ENCODE peak calls at places on chromosomes 3 and 15, in seven cellular contexts. One of them, this sample, is unnamed. For H3K36me3 and H3K4me1, the result is how much of the 10 kb centered on the place peaks cover.

GRCh38 chr15:71691700-71692417 is 118.5 kb upstream of the NR2E3 start:
- DNase-seq in aorta: no peak
- DNase-seq in heart right ventricle: peak
- DNase-seq in sigmoid colon: no peak
- DNase-seq in Peyer's patch: no peak
- DNase-seq in neural progenitor cell: peak
- DNase-seq in NT2/D1: no peak
- DNase-seq in this sample: no peak

GRCh38 chr3:156620901-156621300 is 53.5 kb upstream of the TIPARP start:
- DNase-seq in sigmoid colon: no peak
- DNase-seq in aorta: no peak
- DNase-seq in heart right ventricle: no peak
- DNase-seq in NT2/D1: no peak
- DNase-seq in neural progenitor cell: no peak
- DNase-seq in Peyer's patch: no peak
- DNase-seq in this sample: no peak

GRCh38 chr15:97654677-97655076 is 305.8 kb upstream of the ARRDC4 start:
- DNase-seq in aorta: no peak
- DNase-seq in heart right ventricle: no peak
- DNase-seq in NT2/D1: no peak
- DNase-seq in Peyer's patch: no peak
- DNase-seq in sigmoid colon: no peak
- DNase-seq in neural progenitor cell: no peak
- DNase-seq in this sample: no peak

GRCh38 chr15:44101286-44101685 is 93.8 kb downstream of the FRMD5 start:
- DNase-seq in NT2/D1: no peak
- DNase-seq in aorta: no peak
- DNase-seq in neural progenitor cell: no peak
- DNase-seq in sigmoid colon: no peak
- DNase-seq in heart right ventricle: no peak
- DNase-seq in Peyer's patch: no peak
- DNase-seq in this sample: no peak

GRCh38 chr3:41464858-41465257 is 265.6 kb downstream of the CTNNB1 start:
- DNase-seq in NT2/D1: no peak
- DNase-seq in Peyer's patch: no peak
- DNase-seq in heart right ventricle: no peak
- DNase-seq in sigmoid colon: no peak
- DNase-seq in neural progenitor cell: no peak
- DNase-seq in aorta: no peak
- DNase-seq in this sample: no peak

GRCh38 chr15:41501191-41501917 is 7.7 kb downstream of the ITPKA start:
- DNase-seq in sigmoid colon: no peak
- DNase-seq in neural progenitor cell: peak
- DNase-seq in Peyer's patch: no peak
- DNase-seq in aorta: no peak
- DNase-seq in heart right ventricle: no peak
- DNase-seq in NT2/D1: no peak
- DNase-seq in this sample: no peak

GRCh38 chr3:50266808-50267207 is 2.1 kb upstream of the SEMA3B start:
- DNase-seq in Peyer's patch: no peak
- DNase-seq in sigmoid colon: no peak
- DNase-seq in aorta: no peak
- DNase-seq in NT2/D1: no peak
- DNase-seq in neural progenitor cell: no peak
- DNase-seq in heart right ventricle: no peak
- DNase-seq in this sample: no peak

GRCh38 chr3:42704136-42704841 is 1.7 kb upstream of the HHATL start:
- DNase-seq in sigmoid colon: no peak
- DNase-seq in neural progenitor cell: no peak
- DNase-seq in heart right ventricle: no peak
- DNase-seq in aorta: peak
- DNase-seq in Peyer's patch: peak
- DNase-seq in NT2/D1: no peak
- DNase-seq in this sample: no peak

GRCh38 chr15:64930019-64930652 is 18.4 kb downstream of the ANKDD1A start:
- DNase-seq in sigmoid colon: no peak
- DNase-seq in aorta: no peak
- DNase-seq in NT2/D1: no peak
- DNase-seq in neural progenitor cell: no peak
- DNase-seq in heart right ventricle: no peak
- DNase-seq in Peyer's patch: no peak
- DNase-seq in this sample: no peak

GRCh38 chr3:186700267-186700666 is 16.9 kb upstream of the KNG1 start:
- DNase-seq in sigmoid colon: no peak
- DNase-seq in neural progenitor cell: no peak
- DNase-seq in heart right ventricle: no peak
- DNase-seq in aorta: no peak
- DNase-seq in NT2/D1: no peak
- DNase-seq in Peyer's patch: no peak
- DNase-seq in this sample: no peak

GRCh38 chr15:91706366-91707032 is 147.0 kb upstream of the SLCO3A1 start:
- DNase-seq in heart right ventricle: peak
- DNase-seq in NT2/D1: peak
- DNase-seq in aorta: peak
- DNase-seq in Peyer's patch: peak
- DNase-seq in sigmoid colon: peak
- DNase-seq in neural progenitor cell: peak
- DNase-seq in this sample: peak

GRCh38 chr3:188683032-188683491 is 488.7 kb upstream of the TPRG1 start:
- DNase-seq in Peyer's patch: no peak
- DNase-seq in sigmoid colon: no peak
- DNase-seq in heart right ventricle: peak
- DNase-seq in NT2/D1: no peak
- DNase-seq in neural progenitor cell: no peak
- DNase-seq in aorta: no peak
- DNase-seq in this sample: no peak

GRCh38 chr3:260911-261310 is 64.3 kb downstream of the CHL1 start:
- DNase-seq in aorta: no peak
- DNase-seq in Peyer's patch: no peak
- DNase-seq in heart right ventricle: no peak
- DNase-seq in NT2/D1: no peak
- DNase-seq in sigmoid colon: no peak
- DNase-seq in neural progenitor cell: no peak
- DNase-seq in this sample: no peak

GRCh38 chr3:11367116-11367781 is 95.1 kb downstream of the ATG7 start:
- DNase-seq in neural progenitor cell: peak
- DNase-seq in aorta: no peak
- DNase-seq in heart right ventricle: peak
- DNase-seq in sigmoid colon: peak
- DNase-seq in Peyer's patch: peak
- DNase-seq in NT2/D1: no peak
- DNase-seq in this sample: no peak

GRCh38 chr3:24420224-24420623 is 74.4 kb downstream of the THRB start:
- DNase-seq in heart right ventricle: no peak
- DNase-seq in aorta: no peak
- DNase-seq in NT2/D1: no peak
- DNase-seq in sigmoid colon: no peak
- DNase-seq in neural progenitor cell: no peak
- DNase-seq in Peyer's patch: no peak
- DNase-seq in this sample: no peak

GRCh38 chr3:47605646-47606045 is 27.0 kb upstream of the CSPG5 start:
- DNase-seq in NT2/D1: no peak
- DNase-seq in neural progenitor cell: no peak
- DNase-seq in sigmoid colon: no peak
- DNase-seq in heart right ventricle: no peak
- DNase-seq in Peyer's patch: no peak
- DNase-seq in aorta: no peak
- DNase-seq in this sample: no peak

GRCh38 chr15:48925714-48926223 is 38.0 kb downstream of the SHC4 start:
- DNase-seq in neural progenitor cell: no peak
- DNase-seq in sigmoid colon: no peak
- DNase-seq in Peyer's patch: no peak
- DNase-seq in heart right ventricle: no peak
- DNase-seq in NT2/D1: no peak
- DNase-seq in aorta: no peak
- DNase-seq in this sample: no peak

GRCh38 chr3:69051796-69052566 is at the start of gene TMF1:
- DNase-seq in Peyer's patch: peak
- DNase-seq in heart right ventricle: peak
- DNase-seq in sigmoid colon: peak
- DNase-seq in aorta: peak
- DNase-seq in NT2/D1: peak
- DNase-seq in neural progenitor cell: peak
- DNase-seq in this sample: peak

GRCh38 chr3:87856126-87856525 is 202.7 kb downstream of the CGGBP1 start:
- DNase-seq in aorta: no peak
- DNase-seq in Peyer's patch: no peak
- DNase-seq in heart right ventricle: no peak
- DNase-seq in neural progenitor cell: no peak
- DNase-seq in NT2/D1: no peak
- DNase-seq in sigmoid colon: no peak
- DNase-seq in this sample: no peak

GRCh38 chr15:87031545-87032230 is 952.0 kb downstream of the AGBL1 start:
- DNase-seq in NT2/D1: no peak
- DNase-seq in aorta: no peak
- DNase-seq in heart right ventricle: no peak
- DNase-seq in neural progenitor cell: no peak
- DNase-seq in Peyer's patch: no peak
- DNase-seq in sigmoid colon: no peak
- DNase-seq in this sample: no peak

GRCh38 chr3:36447063-36447462 is 66.8 kb downstream of the STAC start:
- DNase-seq in aorta: no peak
- DNase-seq in Peyer's patch: no peak
- DNase-seq in neural progenitor cell: no peak
- DNase-seq in heart right ventricle: no peak
- DNase-seq in NT2/D1: no peak
- DNase-seq in sigmoid colon: no peak
- DNase-seq in this sample: no peak

GRCh38 chr3:3610581-3611298 is 188.5 kb upstream of the LRRN1 start:
- DNase-seq in neural progenitor cell: no peak
- DNase-seq in heart right ventricle: no peak
- DNase-seq in aorta: no peak
- DNase-seq in NT2/D1: no peak
- DNase-seq in sigmoid colon: no peak
- DNase-seq in Peyer's patch: no peak
- DNase-seq in this sample: no peak

GRCh38 chr15:60740787-60741354 is 261.9 kb upstream of the ICE2 start:
- DNase-seq in sigmoid colon: no peak
- DNase-seq in Peyer's patch: no peak
- DNase-seq in aorta: no peak
- DNase-seq in neural progenitor cell: no peak
- DNase-seq in heart right ventricle: no peak
- DNase-seq in NT2/D1: no peak
- DNase-seq in this sample: no peak

DNA sequence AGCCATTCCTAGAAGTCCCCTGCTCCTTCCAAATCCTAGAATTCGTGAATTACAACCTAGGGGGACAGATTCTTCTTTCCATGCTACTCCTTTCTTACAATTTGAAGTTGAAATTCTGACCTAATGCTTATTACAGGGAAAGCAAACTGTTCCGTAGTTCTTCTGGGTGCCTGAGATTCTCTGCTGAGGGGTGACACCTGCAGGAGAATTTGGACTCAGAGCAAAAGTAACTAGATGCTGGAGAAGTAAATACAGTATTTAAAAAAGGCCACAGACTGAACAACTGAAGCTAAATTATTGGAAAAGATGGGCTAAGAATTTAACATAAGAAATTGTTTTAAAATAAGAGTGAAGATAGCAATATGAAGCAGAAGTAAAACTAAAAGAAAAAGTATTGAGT is 37.9 kb downstream of the ACAD9 start:
- DNase-seq in Peyer's patch: peak
- DNase-seq in heart right ventricle: no peak
- DNase-seq in NT2/D1: no peak
- DNase-seq in aorta: no peak
- DNase-seq in sigmoid colon: no peak
- DNase-seq in neural progenitor cell: no peak
- DNase-seq in this sample: no peak
- H3K36me3 ChIP-seq in Peyer's patch: under half
- H3K36me3 ChIP-seq in heart right ventricle: under half
- H3K36me3 ChIP-seq in NT2/D1: half or more
- H3K36me3 ChIP-seq in aorta: under half
- H3K36me3 ChIP-seq in sigmoid colon: under half
- H3K36me3 ChIP-seq in neural progenitor cell: under half
- H3K36me3 ChIP-seq in this sample: under half

DNA sequence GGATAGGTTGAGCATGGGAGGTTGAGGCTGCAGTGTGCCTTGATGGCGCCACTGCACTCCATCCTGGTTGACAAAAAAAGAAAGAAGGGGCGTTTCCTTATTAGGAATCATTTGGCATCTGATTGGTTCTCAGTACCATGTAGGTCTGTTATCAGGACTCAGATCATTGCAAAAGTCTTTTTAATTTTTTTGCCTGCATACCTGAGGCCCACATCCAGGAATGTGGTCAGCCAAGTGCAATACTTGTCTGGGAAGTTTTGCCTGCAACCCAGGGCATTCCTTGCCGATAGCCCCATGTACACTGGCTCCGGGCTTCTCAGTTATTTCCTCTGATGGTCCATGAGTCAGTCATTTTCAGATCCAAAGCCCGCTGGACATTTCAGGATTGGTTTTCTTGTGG is 50.1 kb upstream of the CRTC3 start:
- DNase-seq in NT2/D1: no peak
- DNase-seq in sigmoid colon: no peak
- DNase-seq in Peyer's patch: no peak
- DNase-seq in heart right ventricle: no peak
- DNase-seq in neural progenitor cell: no peak
- DNase-seq in aorta: no peak
- DNase-seq in this sample: peak
- H3K4me1 ChIP-seq in NT2/D1: under half
- H3K4me1 ChIP-seq in sigmoid colon: under half
- H3K4me1 ChIP-seq in Peyer's patch: under half
- H3K4me1 ChIP-seq in heart right ventricle: under half
- H3K4me1 ChIP-seq in neural progenitor cell: under half
- H3K4me1 ChIP-seq in aorta: under half
- H3K4me1 ChIP-seq in this sample: under half

GRCh38 chr3:64109438-64109837 is 86.1 kb upstream of the PSMD6 start:
- DNase-seq in neural progenitor cell: peak
- DNase-seq in sigmoid colon: peak
- DNase-seq in heart right ventricle: peak
- DNase-seq in NT2/D1: peak
- DNase-seq in Peyer's patch: no peak
- DNase-seq in aorta: no peak
- DNase-seq in this sample: no peak

GRCh38 chr3:64111083-64111482 is 87.8 kb upstream of the PSMD6 start:
- DNase-seq in Peyer's patch: no peak
- DNase-seq in NT2/D1: no peak
- DNase-seq in sigmoid colon: no peak
- DNase-seq in aorta: no peak
- DNase-seq in heart right ventricle: no peak
- DNase-seq in neural progenitor cell: no peak
- DNase-seq in this sample: no peak

GRCh38 chr3:64108281-64108680 is 85.0 kb upstream of the PSMD6 start:
- DNase-seq in NT2/D1: no peak
- DNase-seq in heart right ventricle: no peak
- DNase-seq in aorta: no peak
- DNase-seq in neural progenitor cell: no peak
- DNase-seq in sigmoid colon: no peak
- DNase-seq in Peyer's patch: no peak
- DNase-seq in this sample: no peak

GRCh38 chr3:64107154-64107553 is 83.9 kb upstream of the PSMD6 start:
- DNase-seq in Peyer's patch: no peak
- DNase-seq in NT2/D1: no peak
- DNase-seq in neural progenitor cell: no peak
- DNase-seq in sigmoid colon: no peak
- DNase-seq in aorta: no peak
- DNase-seq in heart right ventricle: no peak
- DNase-seq in this sample: no peak

GRCh38 chr3:64108784-64109317 is 85.6 kb upstream of the PSMD6 start:
- DNase-seq in NT2/D1: no peak
- DNase-seq in Peyer's patch: no peak
- DNase-seq in sigmoid colon: no peak
- DNase-seq in neural progenitor cell: no peak
- DNase-seq in heart right ventricle: no peak
- DNase-seq in aorta: no peak
- DNase-seq in this sample: no peak
- H3K36me3 ChIP-seq in NT2/D1: under half
- H3K36me3 ChIP-seq in Peyer's patch: under half
- H3K36me3 ChIP-seq in sigmoid colon: under half
- H3K36me3 ChIP-seq in neural progenitor cell: under half
- H3K36me3 ChIP-seq in heart right ventricle: under half
- H3K36me3 ChIP-seq in aorta: under half
- H3K36me3 ChIP-seq in this sample: under half

GRCh38 chr15:38260077-38260476 is 7.4 kb downstream of the SPRED1 start:
- DNase-seq in aorta: no peak
- DNase-seq in heart right ventricle: no peak
- DNase-seq in sigmoid colon: no peak
- DNase-seq in Peyer's patch: no peak
- DNase-seq in NT2/D1: no peak
- DNase-seq in neural progenitor cell: peak
- DNase-seq in this sample: no peak
- H3K4me1 ChIP-seq in aorta: under half
- H3K4me1 ChIP-seq in heart right ventricle: under half
- H3K4me1 ChIP-seq in sigmoid colon: under half
- H3K4me1 ChIP-seq in Peyer's patch: under half
- H3K4me1 ChIP-seq in NT2/D1: under half
- H3K4me1 ChIP-seq in neural progenitor cell: under half
- H3K4me1 ChIP-seq in this sample: under half

This sample was measured in breast epithelium.